ENCODE peak calls at places on chromosomes 4 and X, in four cellular contexts. H is PC-3, V is SK-N-SH, T is neural progenitor cell. M is an unnamed sample.

GRCh38 chr4:15436515-15436914 is 8.7 kb downstream of the C1QTNF7 start:
- DNase-seq in H (peak), V (peak), T (no peak), M (no peak)

GRCh38 chr4:39085891-39086290 is 23.9 kb downstream of the KLHL5 start:
- DNase-seq in H (no peak), V (no peak), T (no peak), M (no peak)

GRCh38 chr4:80321776-80322175 is 13.8 kb upstream of the CFAP299 start:
- DNase-seq in H (no peak), V (no peak), T (no peak), M (no peak)

GRCh38 chr4:31106419-31106818 is 386.2 kb downstream of the PCDH7 start:
- DNase-seq in H (no peak), V (no peak), T (no peak), M (no peak)

GRCh38 chrX:54921427-54922021 is 900 bp downstream of the TRO start:
- DNase-seq in H (no peak), V (peak), T (peak), M (no peak)

GRCh38 chr4:7147261-7147660 is 45.1 kb upstream of the SORCS2 start:
- DNase-seq in H (no peak), V (no peak), T (no peak), M (no peak)

GRCh38 chr4:87007345-87008181 is 72.8 kb downstream of the AFF1 start:
- DNase-seq in H (peak), V (peak), T (peak), M (peak)

GRCh38 chrX:13646154-13646549 is 6.8 kb upstream of the TCEANC start:
- DNase-seq in H (peak), V (peak), T (peak), M (peak)

DNA sequence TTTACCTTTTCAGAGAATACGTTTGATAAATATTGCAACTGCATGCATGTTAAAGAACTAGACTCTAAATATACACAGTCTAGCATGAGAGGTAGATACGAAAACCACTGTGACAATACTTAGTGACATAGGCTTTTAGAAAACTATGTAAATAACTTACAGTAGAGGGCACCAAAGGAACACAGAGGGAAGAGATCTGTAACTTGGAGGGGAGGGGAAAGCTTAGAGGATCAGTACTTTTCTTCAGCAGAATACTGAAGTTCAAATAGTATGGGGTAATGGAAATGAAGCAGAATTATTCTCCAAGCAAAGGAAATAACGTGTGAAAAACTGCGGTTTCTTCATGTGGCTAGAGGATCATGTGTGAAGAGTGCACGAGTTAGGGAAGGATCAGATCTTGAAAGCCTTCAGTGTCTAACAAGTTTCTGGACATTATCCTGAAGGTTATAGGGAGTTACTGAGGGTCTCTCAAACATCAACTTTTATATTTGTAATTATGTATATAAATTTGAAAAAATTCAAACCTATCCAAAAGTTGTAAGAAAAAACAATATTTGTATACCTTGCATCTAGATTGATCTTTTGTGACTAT is 264.3 kb downstream of the NPFFR2 start:
- DNase-seq in H (peak), V (peak), T (peak), M (peak)
- TF ChIP-seq EZH2phosphoT487 in H (no peak), V (no peak), T (no peak), M (no peak)

GRCh38 chrX:70082723-70083122 is 20.5 kb downstream of the OTUD6A start:
- DNase-seq in H (no peak), V (no peak), T (no peak), M (no peak)

GRCh38 chrX:70088281-70088680 is 26.0 kb downstream of the OTUD6A start:
- DNase-seq in H (no peak), V (no peak), T (no peak), M (no peak)

GRCh38 chrX:70087857-70088256 is 25.6 kb downstream of the OTUD6A start:
- DNase-seq in H (peak), V (no peak), T (no peak), M (no peak)

GRCh38 chrX:70088791-70089190 is 26.5 kb downstream of the OTUD6A start:
- DNase-seq in H (no peak), V (no peak), T (no peak), M (no peak)

DNA sequence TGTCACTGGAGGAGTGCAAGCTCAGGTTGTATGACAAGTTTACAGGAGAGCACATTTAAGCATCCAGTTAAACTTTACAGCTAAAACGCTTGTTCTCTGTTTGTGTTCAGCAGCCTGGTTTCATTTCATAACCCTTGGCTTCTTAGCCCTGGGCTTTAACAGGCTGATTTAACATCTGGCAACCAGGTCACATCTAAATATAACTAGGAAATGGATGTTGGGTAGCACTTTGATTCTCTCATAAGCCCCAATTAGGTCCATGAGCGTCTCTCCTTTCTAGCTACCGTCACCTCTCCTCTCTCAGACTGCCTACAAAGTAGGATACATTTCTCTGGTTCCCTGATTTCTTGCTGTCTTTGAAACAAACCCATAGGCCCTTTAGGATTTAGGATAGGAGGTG is 22.3 kb downstream of the OTUD6A start:
- DNase-seq in H (no peak), V (no peak), T (no peak), M (no peak)
- TF ChIP-seq EZH2phosphoT487 in H (no peak), V (no peak), T (no peak), M (no peak)

DNA sequence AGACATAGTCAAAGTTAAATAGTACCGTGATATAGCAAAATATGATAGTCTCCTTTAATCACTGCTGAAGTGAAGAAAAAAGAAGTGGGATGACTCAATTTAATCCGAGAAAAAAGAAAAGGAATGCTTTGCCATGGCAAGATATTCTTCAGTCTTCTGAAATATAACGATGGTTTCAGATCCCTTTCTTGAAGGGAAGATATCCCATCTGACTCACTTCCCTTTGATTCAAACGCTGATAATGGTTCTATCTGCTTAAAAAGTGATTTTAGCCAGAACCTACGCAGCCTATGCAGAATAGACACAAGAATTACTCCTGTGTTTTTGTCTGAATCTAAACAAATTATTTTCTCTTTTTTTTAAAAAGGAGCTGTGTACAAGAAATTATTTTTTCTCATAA is 68.1 kb upstream of the FTHL17 start:
- DNase-seq in H (no peak), V (no peak), T (no peak), M (no peak)
- TF ChIP-seq EZH2phosphoT487 in H (no peak), V (no peak), T (no peak), M (no peak)

GRCh38 chrX:84187501-84188319 is at the start of gene RPS6KA6:
- DNase-seq in H (peak), V (peak), T (peak), M (no peak)

GRCh38 chrX:84188320-84188834 is 378 bp upstream of the RPS6KA6 start:
- DNase-seq in H (peak), V (peak), T (peak), M (no peak)

GRCh38 chrX:84182521-84182920 is 5.5 kb downstream of the RPS6KA6 start:
- DNase-seq in H (no peak), V (no peak), T (no peak), M (no peak)

GRCh38 chrX:84189125-84189524 is 1.1 kb upstream of the RPS6KA6 start:
- DNase-seq in H (no peak), V (no peak), T (no peak), M (no peak)

DNA sequence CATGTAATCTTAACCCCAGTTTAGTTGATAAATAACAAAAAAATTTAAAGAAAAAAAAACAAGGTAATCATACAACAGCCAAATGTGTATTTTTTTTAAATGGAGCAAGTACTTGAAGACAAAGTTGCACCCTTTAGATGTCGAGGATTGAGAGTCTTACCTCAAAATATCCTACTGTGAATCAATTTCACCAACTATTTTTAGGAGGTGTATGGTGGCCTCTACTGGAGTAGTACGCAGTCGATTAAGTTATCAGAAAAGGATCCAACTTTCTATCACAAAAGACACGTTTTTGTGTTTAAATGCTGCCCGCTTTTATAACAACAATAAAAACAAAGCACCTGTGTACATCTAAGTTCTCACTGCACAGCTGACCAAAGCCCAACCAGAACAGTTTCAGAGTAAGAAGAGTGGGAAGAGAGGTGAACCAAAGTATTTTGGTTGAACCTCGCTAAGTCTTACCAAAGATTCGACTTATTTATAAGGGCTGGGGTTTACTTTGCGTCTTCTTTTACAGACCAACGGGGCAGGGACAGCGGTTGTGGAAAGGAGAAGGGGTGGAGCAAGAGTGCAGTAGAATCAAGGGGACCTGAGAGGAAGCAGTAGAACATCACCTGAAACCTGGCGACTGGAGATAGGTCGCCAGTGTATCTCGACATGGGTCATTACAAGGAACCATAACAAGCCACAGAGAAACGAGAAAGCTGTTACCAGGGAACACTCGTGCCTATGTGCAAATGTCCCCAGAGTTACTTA is 1.2 kb downstream of the RPS6KA6 start:
- DNase-seq in H (peak), V (no peak), T (no peak), M (no peak)
- TF ChIP-seq EZH2phosphoT487 in H (no peak), V (no peak), T (no peak), M (no peak)

GRCh38 chr4:173525118-173526033 is 4.7 kb downstream of the HAND2 start:
- DNase-seq in H (no peak), V (peak), T (peak), M (no peak)
- TF ChIP-seq EZH2phosphoT487 in H (no peak), V (no peak), T (peak), M (no peak)

GRCh38 chrX:129825746-129826505 is 17.8 kb downstream of the ZDHHC9 start:
- DNase-seq in H (no peak), V (no peak), T (no peak), M (peak)
- TF ChIP-seq EZH2phosphoT487 in H (no peak), V (no peak), T (no peak), M (no peak)

DNA sequence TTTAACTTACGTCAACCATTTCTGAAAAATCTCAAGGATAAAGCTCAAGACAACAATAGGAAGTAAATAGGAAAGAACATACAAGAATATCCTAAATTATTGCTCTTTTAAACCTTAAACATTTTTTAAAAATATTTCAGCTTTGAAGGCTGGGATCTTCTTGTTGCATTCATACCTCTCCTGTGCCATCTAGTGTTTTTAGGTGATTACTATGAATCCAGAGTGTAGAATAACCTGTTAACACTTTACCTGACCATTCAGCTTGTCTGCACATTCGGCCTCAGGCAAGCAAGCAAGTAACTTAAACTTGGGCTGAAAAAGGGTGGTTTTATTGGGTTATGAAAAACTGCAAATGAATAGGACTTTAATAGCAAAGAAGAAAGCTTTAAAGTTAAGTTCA is 507.8 kb upstream of the INTU start:
- DNase-seq in H (peak), V (no peak), T (no peak), M (no peak)
- TF ChIP-seq EZH2phosphoT487 in H (no peak), V (no peak), T (no peak), M (no peak)

GRCh38 chr4:178347091-178347490 is 904.9 kb upstream of the AGA start:
- DNase-seq in H (no peak), V (no peak), T (no peak), M (no peak)

GRCh38 chr4:178356725-178357124 is 914.5 kb upstream of the AGA start:
- DNase-seq in H (no peak), V (no peak), T (no peak), M (no peak)

DNA sequence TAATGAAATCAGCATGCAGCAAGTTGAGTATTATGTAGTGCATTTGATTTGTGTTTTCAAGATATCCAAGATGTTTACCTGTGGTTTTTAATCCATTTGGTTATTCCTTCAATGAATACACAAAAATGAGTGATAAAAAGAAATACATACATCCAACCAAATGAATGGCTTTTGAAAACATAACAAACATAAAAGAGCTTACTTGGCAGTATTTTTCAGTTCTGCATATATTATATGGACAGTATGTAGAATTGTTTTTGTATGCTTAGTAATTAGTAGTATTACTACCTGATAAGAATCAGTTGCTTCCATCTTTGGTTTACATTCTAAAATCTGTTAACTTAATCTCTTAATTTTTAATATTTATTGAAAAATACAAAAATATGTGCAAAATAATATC is 908.9 kb upstream of the AGA start:
- DNase-seq in H (no peak), V (no peak), T (no peak), M (no peak)
- TF ChIP-seq EZH2phosphoT487 in H (no peak), V (no peak), T (no peak), M (no peak)

M was measured in OCI-LY7.